ENCODE peak calls at places on chromosomes 2 and 18, in four cellular contexts. T is HepG2, O is K562, L is GM12878. E is an unnamed sample.

GRCh38 chr2:27489118-27489497 is 435 bp downstream of the IFT172 start:
- DNase-seq in T (peak; percentile 44), O (no peak), L (no peak), E (no peak)

GRCh38 chr2:97857553-97857952 is 138.2 kb downstream of the TMEM131 start:
- DNase-seq in T (no peak), O (no peak), L (no peak), E (no peak)

GRCh38 chr2:132883430-132883829 is 213.4 kb upstream of the LYPD1 start:
- DNase-seq in T (no peak), O (no peak), L (no peak), E (no peak)

GRCh38 chr18:79397288-79397829 is 1.6 kb downstream of the NFATC1 start:
- DNase-seq in T (no peak), O (no peak), L (no peak), E (no peak)

GRCh38 chr18:13136689-13137040 is 81.9 kb upstream of the LDLRAD4 start:
- DNase-seq in T (no peak), O (no peak), L (no peak), E (peak; percentile 54)

GRCh38 chr2:48601349-48601748 is 16.3 kb upstream of the GTF2A1L start:
- DNase-seq in T (peak; percentile 34), O (peak; percentile 34), L (no peak), E (peak; percentile 59)

GRCh38 chr2:14866953-14867352 is 234.4 kb downstream of the LRATD1 start:
- DNase-seq in T (no peak), O (no peak), L (no peak), E (no peak)

GRCh38 chr2:160109939-160110673 is 47.7 kb upstream of the PLA2R1 start:
- DNase-seq in T (peak; percentile 62), O (peak; percentile 61), L (no peak), E (peak; percentile 61)

GRCh38 chr2:37523861-37524362 is 147.5 kb downstream of the CDC42EP3 start:
- DNase-seq in T (no peak), O (no peak), L (no peak), E (no peak)

GRCh38 chr2:71190959-71191943 is 35.7 kb downstream of the PAIP2B start:
- DNase-seq in T (peak; percentile 13), O (no peak), L (no peak), E (no peak)

GRCh38 chr2:105734762-105735538 is 9.8 kb upstream of the NCK2 start:
- DNase-seq in T (no peak), O (no peak), L (no peak), E (no peak)

GRCh38 chr18:215448-216010 is 52.3 kb downstream of the THOC1 start:
- DNase-seq in T (no peak), O (no peak), L (no peak), E (no peak)

GRCh38 chr2:169031202-169031601 is at the start of gene ABCB11:
- DNase-seq in T (no peak), O (no peak), L (no peak), E (no peak)

GRCh38 chr18:28126768-28127167 is 50.2 kb downstream of the CDH2 start:
- DNase-seq in T (no peak), O (no peak), L (no peak), E (no peak)
- TF ChIP-seq SP1 in T (no peak), O (no peak), L (no peak), E (no peak)

DNA sequence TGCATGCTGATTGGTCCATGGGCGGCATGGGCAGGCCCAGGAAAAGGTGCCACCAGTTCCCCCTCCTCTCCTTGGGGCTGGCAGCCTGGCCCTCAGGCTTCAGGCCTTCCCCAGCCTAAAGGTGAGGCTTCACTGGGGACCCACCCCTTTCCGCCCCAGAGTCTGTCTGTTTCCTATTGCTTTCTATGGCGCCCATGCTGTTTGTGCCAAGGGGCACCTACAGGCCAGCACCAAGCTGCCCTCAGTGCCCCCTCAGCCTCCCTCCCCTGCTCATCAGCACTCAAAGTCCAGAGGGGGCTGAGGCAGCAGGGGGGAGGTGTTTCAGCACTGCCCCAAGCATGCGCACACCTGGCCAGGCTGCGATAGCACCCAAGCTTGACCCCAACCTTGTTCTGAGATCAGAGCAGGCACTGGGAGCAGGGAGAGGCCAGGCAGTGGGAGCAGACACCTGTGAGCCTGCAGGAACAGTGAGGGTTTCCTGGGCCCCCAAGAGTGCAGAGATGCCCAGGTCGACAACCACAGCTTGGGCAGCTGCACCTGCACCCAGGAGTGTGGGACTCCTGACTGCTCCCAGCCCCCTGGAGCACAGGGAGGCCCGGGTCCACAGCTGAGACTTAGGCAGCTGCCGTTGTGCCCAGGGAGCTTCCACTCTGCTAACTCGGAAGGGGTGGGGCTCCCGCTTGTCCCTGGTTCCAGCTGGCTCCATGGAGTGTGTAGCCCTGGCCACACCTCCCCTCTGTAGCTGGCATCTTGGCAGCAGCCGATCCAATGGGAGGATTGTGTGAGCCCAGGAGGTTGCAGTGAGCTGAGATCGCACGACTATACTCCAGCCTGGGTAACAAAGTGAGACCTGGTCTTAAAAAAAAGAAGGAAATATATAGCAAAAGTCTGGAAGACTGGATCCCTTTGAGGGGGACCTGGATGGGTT is 69.1 kb downstream of the NCAPH start:
- DNase-seq in T (no peak), O (no peak), L (no peak), E (no peak)
- TF ChIP-seq CREM in T (no peak), O (no peak), L (no peak), E (no peak)

DNA sequence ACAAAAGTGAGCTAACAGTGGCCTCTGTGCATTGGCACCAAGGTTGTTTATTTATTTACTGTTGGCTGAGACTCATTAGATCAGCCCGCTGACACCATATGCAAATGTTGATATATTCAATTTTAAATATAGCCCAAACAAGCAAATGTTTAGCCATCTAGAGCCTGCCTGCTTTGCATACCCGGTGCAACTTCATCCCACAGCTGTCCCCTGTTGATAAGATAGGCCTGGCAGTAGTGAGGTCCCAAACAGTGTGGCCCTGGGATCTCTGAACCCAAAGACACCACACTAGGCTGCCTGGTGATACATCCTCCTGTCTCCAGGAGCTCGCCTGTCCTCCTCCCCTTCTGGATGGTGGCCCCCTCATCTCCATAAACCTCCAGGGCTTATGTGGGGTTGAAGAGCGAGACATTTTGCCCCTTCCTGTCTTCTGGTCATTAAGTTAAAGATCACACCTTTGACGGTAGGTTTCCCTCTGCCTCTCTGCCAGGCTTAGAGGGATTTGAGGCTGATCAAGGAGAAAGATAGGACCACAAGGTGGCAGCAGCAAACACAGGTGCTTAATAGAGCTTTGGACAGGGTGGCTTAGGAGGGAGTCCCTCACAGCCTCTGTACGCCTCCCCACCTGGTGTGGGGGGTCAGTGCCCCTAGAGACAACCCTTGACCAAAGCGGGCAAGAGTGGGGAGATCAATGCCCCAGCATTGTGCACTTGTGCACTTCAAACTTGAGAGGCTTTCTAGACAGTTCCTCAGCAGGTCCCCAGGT is 23.7 kb upstream of the MYO5B start:
- DNase-seq in T (peak; percentile 45), O (no peak), L (peak; percentile 21), E (peak; percentile 32)
- TF ChIP-seq CTCF in T (peak; percentile 70), O (no peak), L (peak; percentile 63), E (peak; percentile 11)

GRCh38 chr2:69171829-69172228 is 158.8 kb downstream of the ANTXR1 start:
- DNase-seq in T (no peak), O (no peak), L (no peak), E (no peak)

GRCh38 chr2:69168950-69169695 is 156.1 kb downstream of the ANTXR1 start:
- DNase-seq in T (no peak), O (no peak), L (no peak), E (no peak)

GRCh38 chr2:69168144-69168813 is 155.3 kb downstream of the ANTXR1 start:
- DNase-seq in T (no peak), O (no peak), L (no peak), E (no peak)

GRCh38 chr2:69171070-69171811 is 158.3 kb downstream of the ANTXR1 start:
- DNase-seq in T (peak; percentile 46), O (no peak), L (no peak), E (no peak)

DNA sequence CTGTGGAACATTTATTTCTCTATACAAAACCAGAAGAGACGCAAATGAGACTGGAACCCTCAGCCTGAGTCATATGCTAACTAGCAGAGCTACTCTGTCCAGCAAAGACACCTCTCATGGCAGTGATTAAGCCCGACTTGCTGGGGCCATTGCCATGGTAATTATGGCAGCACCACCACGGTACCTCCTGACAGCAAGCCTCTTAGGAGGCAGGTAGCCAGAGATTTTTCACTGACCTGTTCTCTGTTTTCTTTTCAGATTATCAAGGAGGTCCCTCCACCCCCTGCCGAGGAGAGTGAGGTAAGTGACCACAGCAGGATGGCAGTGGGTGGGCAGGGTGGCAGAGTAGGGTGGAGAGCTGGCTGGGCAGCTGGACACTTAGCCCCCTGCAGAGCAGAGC is 157.0 kb downstream of the ANTXR1 start:
- DNase-seq in T (no peak), O (no peak), L (no peak), E (no peak)
- TF ChIP-seq SP1 in T (no peak), O (no peak), L (no peak), E (no peak)

DNA sequence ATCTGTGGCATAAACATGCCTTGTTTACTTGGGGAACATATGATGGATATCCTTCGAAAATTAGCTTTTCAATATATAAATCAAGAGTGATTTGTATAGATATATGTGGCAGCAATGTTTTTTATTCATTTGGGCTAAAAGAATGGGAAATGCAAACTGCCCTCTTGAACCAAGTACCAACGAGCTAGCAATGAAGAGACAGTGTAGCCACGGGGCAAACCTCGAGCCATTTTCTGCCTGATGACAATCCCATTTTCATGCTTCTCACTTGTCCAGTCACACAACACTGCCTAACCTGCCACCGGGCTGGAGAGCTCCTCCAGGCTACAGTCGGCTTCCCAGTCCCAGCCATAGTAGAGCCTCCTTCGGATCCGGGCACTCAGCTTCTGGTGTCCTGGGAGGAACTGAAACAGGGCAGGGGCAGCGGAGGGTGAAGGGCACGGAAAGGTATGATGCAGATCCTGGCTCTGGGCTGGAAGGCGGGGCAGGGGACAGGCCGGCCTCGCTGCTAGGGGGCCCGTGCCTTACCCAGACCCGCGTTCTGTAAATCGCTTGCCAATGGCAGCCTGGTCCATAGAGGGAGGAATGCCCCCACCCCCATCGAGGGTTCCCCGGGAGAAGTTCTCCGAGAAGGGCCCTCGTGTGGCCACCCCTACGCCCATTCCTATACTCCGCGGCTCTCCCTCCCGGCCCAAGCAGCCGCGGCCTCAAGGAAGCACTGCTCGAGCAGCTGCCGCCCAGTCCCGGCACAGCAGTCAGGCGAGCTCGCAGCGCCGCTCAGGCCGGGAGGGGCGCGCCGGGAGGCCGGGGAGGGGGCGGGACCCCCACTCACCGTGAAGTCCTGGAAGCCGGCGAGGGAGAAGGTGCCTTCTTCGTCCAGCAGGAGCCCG is 552 bp downstream of the CNPPD1 start:
- DNase-seq in T (no peak), O (no peak), L (no peak), E (peak; percentile 64)
- TF ChIP-seq CREM in T (no peak), O (no peak), L (peak; percentile 21), E (no peak)

GRCh38 chr2:177119099-177119498 is 93.5 kb upstream of the HNRNPA3 start:
- DNase-seq in T (no peak), O (no peak), L (no peak), E (no peak)

GRCh38 chr2:177118636-177119035 is 94.0 kb upstream of the HNRNPA3 start:
- DNase-seq in T (no peak), O (no peak), L (no peak), E (peak; percentile 55)

GRCh38 chr2:177127821-177128220 is 84.8 kb upstream of the HNRNPA3 start:
- DNase-seq in T (no peak), O (no peak), L (no peak), E (no peak)

GRCh38 chr2:177124371-177124770 is 88.2 kb upstream of the HNRNPA3 start:
- DNase-seq in T (no peak), O (no peak), L (no peak), E (no peak)

DNA sequence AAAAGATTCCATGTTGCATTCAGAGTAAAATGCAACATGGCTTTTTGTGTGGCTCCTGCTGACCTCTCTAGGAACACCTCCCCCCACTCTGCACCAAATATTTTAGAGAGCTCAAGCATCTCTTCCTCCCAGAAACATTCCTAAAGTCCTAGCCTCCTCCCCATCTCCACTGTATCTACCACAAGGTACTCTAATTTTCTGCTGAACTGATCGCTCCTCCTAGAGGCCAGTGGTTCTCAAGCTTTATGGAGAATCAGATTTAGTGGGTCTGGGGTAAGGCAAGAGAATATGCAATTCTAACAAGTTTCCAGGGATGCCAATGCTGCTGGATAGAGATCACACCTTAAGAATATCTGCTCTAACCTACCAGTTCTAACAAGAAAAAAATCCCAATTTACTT is 89.5 kb upstream of the HNRNPA3 start:
- DNase-seq in T (no peak), O (no peak), L (no peak), E (no peak)
- TF ChIP-seq CTCF in T (no peak), O (no peak), L (peak; percentile 22), E (no peak)